ENCODE peak calls at places on chromosomes 11 and 22, in eight cellular contexts. S, J, R, N, Z, V, T and F are unnamed samples.

GRCh38 chr11:94851864-94852581 is 83.9 kb downstream of the AMOTL1 start:
- DNase-seq in S (no peak), J (no peak), R (no peak), N (no peak), Z (no peak), V (peak; percentile 48), T (no peak), F (no peak)

GRCh38 chr22:29380032-29380781 is 8.2 kb downstream of the AP1B1 start:
- DNase-seq in S (no peak), J (no peak), R (no peak), N (no peak), Z (no peak), V (peak; percentile 88), T (no peak), F (no peak)

GRCh38 chr11:47010192-47010591 is 73.6 kb downstream of the CSTPP1 start:
- DNase-seq in S (no peak), J (no peak), R (no peak), N (no peak), Z (no peak), V (no peak), T (no peak), F (no peak)

GRCh38 chr11:78208257-78209165 is 19.8 kb downstream of the USP35 start:
- DNase-seq in S (no peak), J (no peak), R (no peak), N (no peak), Z (no peak), V (no peak), T (no peak), F (no peak)

GRCh38 chr22:27616033-27616432 is 185.5 kb downstream of the MN1 start:
- DNase-seq in S (no peak), J (no peak), R (no peak), N (no peak), Z (no peak), V (no peak), T (no peak), F (no peak)

GRCh38 chr11:14339356-14339755 is 19.6 kb downstream of the RRAS2 start:
- DNase-seq in S (no peak), J (no peak), R (no peak), N (no peak), Z (no peak), V (no peak), T (no peak), F (no peak)

GRCh38 chr11:47523491-47524199 is 29.3 kb downstream of the CELF1 start:
- DNase-seq in S (peak; percentile 32), J (no peak), R (no peak), N (no peak), Z (peak; percentile 75), V (peak; percentile 74), T (no peak), F (no peak)

GRCh38 chr11:10109836-10110235 is 184.2 kb downstream of the SBF2 start:
- DNase-seq in S (no peak), J (no peak), R (no peak), N (no peak), Z (peak; percentile 59), V (no peak), T (no peak), F (no peak)

GRCh38 chr11:130159657-130160459 is at the start of gene ST14:
- DNase-seq in S (no peak), J (peak; percentile 89), R (no peak), N (no peak), Z (no peak), V (peak; percentile 81), T (peak; percentile 67), F (no peak)

GRCh38 chr11:43124272-43124920 is 187.4 kb upstream of the API5 start:
- DNase-seq in S (no peak), J (no peak), R (no peak), N (no peak), Z (no peak), V (no peak), T (no peak), F (no peak)

GRCh38 chr11:60767388-60767811 is 10.7 kb downstream of the MS4A15 start:
- DNase-seq in S (no peak), J (no peak), R (no peak), N (no peak), Z (no peak), V (no peak), T (peak; percentile 83), F (no peak)

GRCh38 chr11:72924568-72925190 is 110.5 kb downstream of the ATG16L2 start:
- DNase-seq in S (peak; percentile 20), J (no peak), R (no peak), N (no peak), Z (peak; percentile 16), V (peak; percentile 65), T (no peak), F (no peak)

GRCh38 chr11:1919428-1920127 is at the start of gene TNNT3:
- DNase-seq in S (no peak), J (no peak), R (no peak), N (peak; percentile 91), Z (no peak), V (no peak), T (no peak), F (no peak)

GRCh38 chr22:39833610-39834009 is 60.0 kb downstream of the ENTHD1 start:
- DNase-seq in S (no peak), J (no peak), R (no peak), N (no peak), Z (no peak), V (no peak), T (no peak), F (no peak)

GRCh38 chr11:59173080-59173963 is 1.4 kb downstream of the DTX4 start:
- DNase-seq in S (peak; percentile 13), J (peak; percentile 35), R (no peak), N (peak; percentile 55), Z (peak; percentile 12), V (no peak), T (peak; percentile 81), F (peak; percentile 33)

GRCh38 chr11:44621140-44621681 is 55.7 kb downstream of the CD82 start:
- DNase-seq in S (peak; percentile 55), J (peak; percentile 70), R (peak; percentile 81), N (peak; percentile 85), Z (no peak), V (peak; percentile 72), T (peak; percentile 89), F (peak; percentile 36)

GRCh38 chr11:108035690-108036089 is 27.0 kb downstream of the CUL5 start:
- DNase-seq in S (no peak), J (no peak), R (no peak), N (no peak), Z (peak; percentile 37), V (no peak), T (peak; percentile 26), F (no peak)

GRCh38 chr11:96361778-96362177 is 18.8 kb upstream of the MAML2 start:
- DNase-seq in S (no peak), J (no peak), R (no peak), N (no peak), Z (peak; percentile 30), V (no peak), T (no peak), F (no peak)

GRCh38 chr11:96365493-96365892 is 22.5 kb upstream of the MAML2 start:
- DNase-seq in S (no peak), J (no peak), R (no peak), N (no peak), Z (no peak), V (no peak), T (no peak), F (no peak)

GRCh38 chr11:96367357-96367756 is 22.4 kb downstream of the CCDC82 start:
- DNase-seq in S (no peak), J (no peak), R (no peak), N (no peak), Z (no peak), V (no peak), T (no peak), F (no peak)

DNA sequence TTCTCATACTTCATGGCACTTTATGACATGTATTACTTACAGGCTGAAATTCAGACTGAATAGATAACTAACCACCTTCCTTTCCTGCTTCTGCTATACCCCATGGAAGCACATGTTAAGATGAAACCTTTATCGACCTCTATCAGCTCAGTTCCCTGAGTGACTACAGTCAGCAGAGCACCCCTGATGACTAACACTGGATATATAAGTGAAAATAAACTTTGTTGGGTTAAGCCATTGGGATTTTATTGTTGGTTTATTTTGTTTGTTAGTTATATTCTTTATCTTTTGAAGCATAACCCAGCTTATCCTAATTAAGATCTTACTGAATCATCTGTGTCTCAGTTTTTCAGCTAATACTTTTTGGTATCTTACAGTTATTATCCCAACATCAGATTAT is 23.0 kb upstream of the MAML2 start:
- DNase-seq in S (no peak), J (no peak), R (no peak), N (no peak), Z (no peak), V (no peak), T (no peak), F (no peak)
- H3K27ac ChIP-seq in S (no peak overlapping the region), J (no peak overlapping the region), R (no peak overlapping the region), N (no peak overlapping the region), Z (no peak overlapping the region), V (no peak overlapping the region), T (no peak overlapping the region), F (no peak overlapping the region)

GRCh38 chr11:102722804-102723203 is 1.9 kb downstream of the MMP8 start:
- DNase-seq in S (no peak), J (no peak), R (no peak), N (no peak), Z (no peak), V (no peak), T (no peak), F (no peak)
- H3K27ac ChIP-seq in S (no peak overlapping the region), J (no peak overlapping the region), R (no peak overlapping the region), N (no peak overlapping the region), Z (no peak overlapping the region), V (no peak overlapping the region), T (no peak overlapping the region), F (no peak overlapping the region)

DNA sequence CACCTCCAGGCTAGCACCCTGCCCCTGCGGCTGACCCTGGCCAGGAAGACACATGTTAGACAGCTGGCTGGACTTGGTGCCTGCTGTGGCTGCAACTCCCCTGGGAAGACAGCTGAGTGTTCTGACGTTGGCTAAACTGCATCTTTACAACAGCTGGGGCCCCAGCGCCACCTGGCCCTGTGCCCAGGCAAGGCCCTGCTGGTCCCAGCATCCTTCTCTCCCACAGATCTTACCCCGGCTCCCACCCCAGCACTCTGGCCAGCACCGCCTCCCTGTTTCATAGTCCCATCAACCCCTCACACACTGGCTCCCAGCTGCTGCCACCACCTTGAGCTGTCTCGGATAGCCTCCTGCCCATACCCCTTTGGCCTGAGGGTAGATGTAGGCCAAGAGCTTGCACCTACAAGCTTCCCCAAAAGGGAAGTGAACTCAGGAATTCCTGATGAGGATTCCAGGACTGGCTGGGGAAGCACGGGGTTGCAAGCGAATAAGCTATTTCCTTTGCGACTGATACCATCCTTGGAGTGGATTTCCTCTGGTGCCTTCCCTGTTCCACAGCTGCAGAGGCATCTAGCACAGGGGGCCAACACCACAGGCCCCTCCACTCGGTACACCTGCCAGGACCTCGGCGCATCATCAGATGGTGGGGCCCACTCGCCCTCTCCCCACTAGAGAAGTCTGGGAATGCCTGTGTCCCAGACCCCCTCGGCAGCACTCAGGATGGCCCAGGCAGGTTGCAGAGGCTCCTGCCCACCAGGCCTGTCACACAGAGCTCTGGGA is 28.5 kb downstream of the RSPH14 start:
- DNase-seq in S (no peak), J (no peak), R (no peak), N (peak; percentile 71), Z (no peak), V (no peak), T (no peak), F (peak; percentile 70)
- H3K27ac ChIP-seq in S (no peak overlapping the region), J (no peak overlapping the region), R (no peak overlapping the region), N (no peak overlapping the region), Z (no peak overlapping the region), V (no peak overlapping the region), T (no peak overlapping the region), F (peak overlapping the region; percentile 100)

DNA sequence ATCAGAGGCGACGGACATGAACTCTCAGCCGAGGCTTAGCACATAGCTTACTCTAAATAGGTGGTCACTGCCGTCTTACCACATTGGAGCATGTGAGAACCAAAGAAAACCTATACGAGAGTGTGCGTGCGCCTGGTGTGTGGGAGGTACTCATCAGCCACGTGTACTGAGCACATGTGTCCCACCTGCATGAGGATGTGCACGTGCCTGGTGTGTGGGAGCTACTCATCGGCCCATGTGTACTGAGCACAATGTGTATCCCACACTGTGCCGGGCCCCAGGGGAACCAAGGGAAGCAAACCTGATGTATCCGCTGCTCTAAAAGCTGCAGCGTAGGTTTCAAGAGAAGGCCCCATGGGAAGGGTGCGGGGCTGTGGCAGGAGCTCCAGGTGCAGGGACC is 56.4 kb downstream of the ANO1 start:
- DNase-seq in S (no peak), J (no peak), R (no peak), N (no peak), Z (no peak), V (no peak), T (no peak), F (no peak)
- H3K27ac ChIP-seq in S (no peak overlapping the region), J (no peak overlapping the region), R (no peak overlapping the region), N (no peak overlapping the region), Z (no peak overlapping the region), V (no peak overlapping the region), T (no peak overlapping the region), F (no peak overlapping the region)